ENCODE peak calls at places on chromosomes 3 and 15, in seven cellular contexts. One of them, this sample, is unnamed.

GRCh38 chr3:47855461-47856383 is 52.8 kb downstream of the DHX30 start:
- DNase-seq in fibroblast of lung: no peak
- DNase-seq in GM23248: no peak
- DNase-seq in neural progenitor cell: no peak
- DNase-seq in DND-41: no peak
- DNase-seq in K562: no peak
- DNase-seq in A673: no peak
- DNase-seq in this sample: no peak

GRCh38 chr15:61530769-61531168 is 301.7 kb upstream of the RORA start:
- DNase-seq in fibroblast of lung: no peak
- DNase-seq in GM23248: no peak
- DNase-seq in neural progenitor cell: peak; percentile 39
- DNase-seq in DND-41: no peak
- DNase-seq in K562: peak; percentile 15
- DNase-seq in A673: peak; percentile 67
- DNase-seq in this sample: no peak

GRCh38 chr15:22873204-22873701 is 34.8 kb downstream of the NIPA2 start:
- DNase-seq in fibroblast of lung: peak; percentile 97
- DNase-seq in GM23248: peak; percentile 56
- DNase-seq in neural progenitor cell: peak; percentile 55
- DNase-seq in DND-41: no peak
- DNase-seq in K562: no peak
- DNase-seq in A673: peak; percentile 85
- DNase-seq in this sample: peak; percentile 42

GRCh38 chr3:120652281-120652680 is 29.8 kb downstream of the HGD start:
- DNase-seq in fibroblast of lung: no peak
- DNase-seq in GM23248: no peak
- DNase-seq in neural progenitor cell: no peak
- DNase-seq in DND-41: no peak
- DNase-seq in K562: no peak
- DNase-seq in A673: no peak
- DNase-seq in this sample: no peak

GRCh38 chr3:54433846-54434245 is 311.5 kb downstream of the CACNA2D3 start:
- DNase-seq in fibroblast of lung: no peak
- DNase-seq in GM23248: no peak
- DNase-seq in neural progenitor cell: peak; percentile 80
- DNase-seq in DND-41: no peak
- DNase-seq in K562: no peak
- DNase-seq in A673: peak; percentile 42
- DNase-seq in this sample: peak; percentile 57

GRCh38 chr3:33186524-33187367 is 31.9 kb downstream of the SUSD5 start:
- DNase-seq in fibroblast of lung: peak; percentile 45
- DNase-seq in GM23248: peak; percentile 14
- DNase-seq in neural progenitor cell: no peak
- DNase-seq in DND-41: no peak
- DNase-seq in K562: no peak
- DNase-seq in A673: no peak
- DNase-seq in this sample: peak; percentile 74

GRCh38 chr3:132245547-132245946 is 71.7 kb upstream of the ACP3 start:
- DNase-seq in fibroblast of lung: peak; percentile 51
- DNase-seq in GM23248: peak; percentile 72
- DNase-seq in neural progenitor cell: no peak
- DNase-seq in DND-41: no peak
- DNase-seq in K562: no peak
- DNase-seq in A673: no peak
- DNase-seq in this sample: no peak

GRCh38 chr3:141421186-141421585 is 52.9 kb downstream of the ZBTB38 start:
- DNase-seq in fibroblast of lung: no peak
- DNase-seq in GM23248: no peak
- DNase-seq in neural progenitor cell: no peak
- DNase-seq in DND-41: no peak
- DNase-seq in K562: no peak
- DNase-seq in A673: no peak
- DNase-seq in this sample: no peak

GRCh38 chr3:55622116-55622515 is 135.0 kb upstream of the WNT5A start:
- DNase-seq in fibroblast of lung: peak; percentile 80
- DNase-seq in GM23248: peak; percentile 77
- DNase-seq in neural progenitor cell: no peak
- DNase-seq in DND-41: no peak
- DNase-seq in K562: no peak
- DNase-seq in A673: no peak
- DNase-seq in this sample: no peak

GRCh38 chr15:29969587-29970401 is 113.0 kb upstream of the GOLGA8J start:
- DNase-seq in fibroblast of lung: no peak
- DNase-seq in GM23248: no peak
- DNase-seq in neural progenitor cell: no peak
- DNase-seq in DND-41: no peak
- DNase-seq in K562: no peak
- DNase-seq in A673: no peak
- DNase-seq in this sample: no peak
- TF ChIP-seq EZH2 in fibroblast of lung: no peak
- TF ChIP-seq EZH2 in GM23248: no peak
- TF ChIP-seq EZH2 in neural progenitor cell: no peak
- TF ChIP-seq EZH2 in DND-41: no peak
- TF ChIP-seq EZH2 in K562: no peak
- TF ChIP-seq EZH2 in A673: peak; percentile 41
- TF ChIP-seq EZH2 in this sample: no peak

GRCh38 chr15:42154576-42155355 is 1.7 kb downstream of the PLA2G4F start:
- DNase-seq in fibroblast of lung: no peak
- DNase-seq in GM23248: no peak
- DNase-seq in neural progenitor cell: no peak
- DNase-seq in DND-41: no peak
- DNase-seq in K562: no peak
- DNase-seq in A673: no peak
- DNase-seq in this sample: no peak
- H3K27ac ChIP-seq in fibroblast of lung: no peak overlapping the region
- H3K27ac ChIP-seq in GM23248: no peak overlapping the region
- H3K27ac ChIP-seq in neural progenitor cell: no peak overlapping the region
- H3K27ac ChIP-seq in DND-41: no peak overlapping the region
- H3K27ac ChIP-seq in K562: no peak overlapping the region
- H3K27ac ChIP-seq in A673: no peak overlapping the region
- H3K27ac ChIP-seq in this sample: no peak overlapping the region

DNA sequence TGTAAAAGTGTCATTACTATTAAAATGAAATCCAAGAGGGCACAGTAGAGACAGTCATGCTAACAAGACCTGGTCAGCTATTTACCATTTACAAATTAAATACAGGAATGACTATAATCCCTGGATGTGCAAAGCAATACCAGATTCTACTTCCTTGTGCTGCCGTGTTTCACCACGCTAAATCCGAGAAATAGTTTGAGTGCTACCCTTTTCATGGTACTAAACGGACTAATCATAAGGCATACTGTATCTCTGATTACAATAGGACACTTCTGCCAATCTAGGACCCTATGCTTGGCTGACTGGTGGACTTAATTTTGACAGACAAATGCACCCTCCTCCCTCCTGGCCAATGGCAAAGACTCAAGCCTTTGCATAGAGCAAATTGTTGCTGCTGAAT is 63.0 kb upstream of the NR2F2 start:
- DNase-seq in fibroblast of lung: no peak
- DNase-seq in GM23248: no peak
- DNase-seq in neural progenitor cell: no peak
- DNase-seq in DND-41: no peak
- DNase-seq in K562: no peak
- DNase-seq in A673: no peak
- DNase-seq in this sample: no peak
- H3K4me1 ChIP-seq in fibroblast of lung: peaks cover 10% of the 10 kb centered on the region
- H3K4me1 ChIP-seq in GM23248: peaks cover 33% of the 10 kb centered on the region
- H3K4me1 ChIP-seq in neural progenitor cell: peaks cover 2% of the 10 kb centered on the region
- H3K4me1 ChIP-seq in DND-41: no peaks in the 10 kb centered on the region
- H3K4me1 ChIP-seq in K562: peaks cover 26% of the 10 kb centered on the region
- H3K4me1 ChIP-seq in A673: peaks cover 15% of the 10 kb centered on the region
- H3K4me1 ChIP-seq in this sample: peaks cover 37% of the 10 kb centered on the region

GRCh38 chr3:62376187-62376720 is 2.9 kb upstream of the FEZF2 start:
- DNase-seq in fibroblast of lung: no peak
- DNase-seq in GM23248: no peak
- DNase-seq in neural progenitor cell: no peak
- DNase-seq in DND-41: no peak
- DNase-seq in K562: no peak
- DNase-seq in A673: no peak
- DNase-seq in this sample: no peak

GRCh38 chr3:62375655-62376054 is 2.3 kb upstream of the FEZF2 start:
- DNase-seq in fibroblast of lung: no peak
- DNase-seq in GM23248: no peak
- DNase-seq in neural progenitor cell: peak; percentile 34
- DNase-seq in DND-41: no peak
- DNase-seq in K562: no peak
- DNase-seq in A673: no peak
- DNase-seq in this sample: no peak

GRCh38 chr3:62376906-62377865 is 3.8 kb upstream of the FEZF2 start:
- DNase-seq in fibroblast of lung: no peak
- DNase-seq in GM23248: no peak
- DNase-seq in neural progenitor cell: peak; percentile 59
- DNase-seq in DND-41: no peak
- DNase-seq in K562: no peak
- DNase-seq in A673: no peak
- DNase-seq in this sample: no peak

GRCh38 chr3:62379206-62379834 is 6.0 kb upstream of the FEZF2 start:
- DNase-seq in fibroblast of lung: no peak
- DNase-seq in GM23248: no peak
- DNase-seq in neural progenitor cell: peak; percentile 87
- DNase-seq in DND-41: no peak
- DNase-seq in K562: no peak
- DNase-seq in A673: no peak
- DNase-seq in this sample: no peak

GRCh38 chr3:62378329-62378789 is 5.0 kb upstream of the FEZF2 start:
- DNase-seq in fibroblast of lung: no peak
- DNase-seq in GM23248: no peak
- DNase-seq in neural progenitor cell: peak; percentile 92
- DNase-seq in DND-41: no peak
- DNase-seq in K562: no peak
- DNase-seq in A673: no peak
- DNase-seq in this sample: no peak
- TF ChIP-seq EZH2 in fibroblast of lung: peak; percentile 74
- TF ChIP-seq EZH2 in GM23248: no peak
- TF ChIP-seq EZH2 in neural progenitor cell: peak; percentile 13
- TF ChIP-seq EZH2 in DND-41: no peak
- TF ChIP-seq EZH2 in K562: no peak
- TF ChIP-seq EZH2 in A673: peak; percentile 72
- TF ChIP-seq EZH2 in this sample: peak; percentile 90

GRCh38 chr3:30635072-30635471 is 28.7 kb downstream of the TGFBR2 start:
- DNase-seq in fibroblast of lung: no peak
- DNase-seq in GM23248: no peak
- DNase-seq in neural progenitor cell: no peak
- DNase-seq in DND-41: no peak
- DNase-seq in K562: no peak
- DNase-seq in A673: no peak
- DNase-seq in this sample: no peak
- H3K27ac ChIP-seq in fibroblast of lung: no peak overlapping the region
- H3K27ac ChIP-seq in GM23248: no peak overlapping the region
- H3K27ac ChIP-seq in neural progenitor cell: no peak overlapping the region
- H3K27ac ChIP-seq in DND-41: no peak overlapping the region
- H3K27ac ChIP-seq in K562: no peak overlapping the region
- H3K27ac ChIP-seq in A673: peak overlapping the region; percentile 52
- H3K27ac ChIP-seq in this sample: no peak overlapping the region

DNA sequence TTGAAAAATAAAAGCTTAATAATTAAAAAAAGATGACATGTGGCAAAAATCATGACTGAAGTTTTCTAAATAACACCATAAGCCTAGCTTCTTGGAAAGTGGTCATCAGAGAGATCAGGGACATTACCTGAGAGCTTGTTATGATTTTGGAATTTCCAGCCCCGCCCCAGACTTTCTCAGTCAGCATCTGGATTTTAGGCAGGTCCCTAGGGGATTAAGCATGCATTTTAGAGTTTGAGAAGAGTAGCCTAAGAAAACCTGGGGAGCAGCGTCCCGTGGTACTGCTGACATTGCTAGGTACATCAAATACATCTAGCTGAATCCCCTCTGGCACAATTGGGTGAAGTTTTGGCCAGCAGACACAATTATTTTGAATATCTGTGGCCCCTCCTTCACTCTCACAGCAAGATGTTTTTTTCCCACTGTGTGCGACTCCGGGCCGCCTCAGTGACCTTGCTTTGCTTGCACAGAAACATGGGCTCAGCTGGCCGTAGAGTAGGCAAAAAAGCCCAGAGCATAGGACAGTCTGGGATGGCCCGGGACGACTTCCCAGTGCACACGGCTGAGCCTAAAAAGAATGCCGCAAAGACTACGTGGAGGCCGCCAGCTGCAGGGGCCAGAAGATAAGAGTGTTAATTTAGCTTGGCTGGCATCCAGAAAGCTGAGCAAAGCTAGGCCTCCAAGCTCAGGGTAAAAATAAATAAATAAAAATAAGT is 58.6 kb upstream of the MEF2A start:
- DNase-seq in fibroblast of lung: peak; percentile 83
- DNase-seq in GM23248: peak; percentile 59
- DNase-seq in neural progenitor cell: no peak
- DNase-seq in DND-41: no peak
- DNase-seq in K562: no peak
- DNase-seq in A673: peak; percentile 21
- DNase-seq in this sample: peak; percentile 62
- H3K4me1 ChIP-seq in fibroblast of lung: peaks cover 12% of the 10 kb centered on the region
- H3K4me1 ChIP-seq in GM23248: peaks cover 28% of the 10 kb centered on the region
- H3K4me1 ChIP-seq in neural progenitor cell: no peaks in the 10 kb centered on the region
- H3K4me1 ChIP-seq in DND-41: peaks cover 51% of the 10 kb centered on the region
- H3K4me1 ChIP-seq in K562: peaks cover 7% of the 10 kb centered on the region
- H3K4me1 ChIP-seq in A673: no peaks in the 10 kb centered on the region
- H3K4me1 ChIP-seq in this sample: peaks cover 3% of the 10 kb centered on the region

GRCh38 chr3:160040181-160040580 is 51.5 kb downstream of the IL12A start:
- DNase-seq in fibroblast of lung: peak; percentile 66
- DNase-seq in GM23248: no peak
- DNase-seq in neural progenitor cell: no peak
- DNase-seq in DND-41: no peak
- DNase-seq in K562: no peak
- DNase-seq in A673: no peak
- DNase-seq in this sample: no peak

GRCh38 chr3:160035757-160036156 is 47.1 kb downstream of the IL12A start:
- DNase-seq in fibroblast of lung: no peak
- DNase-seq in GM23248: peak; percentile 20
- DNase-seq in neural progenitor cell: no peak
- DNase-seq in DND-41: no peak
- DNase-seq in K562: no peak
- DNase-seq in A673: no peak
- DNase-seq in this sample: no peak

GRCh38 chr3:160038862-160039562 is 50.4 kb downstream of the IL12A start:
- DNase-seq in fibroblast of lung: peak; percentile 38
- DNase-seq in GM23248: peak; percentile 56
- DNase-seq in neural progenitor cell: peak; percentile 51
- DNase-seq in DND-41: no peak
- DNase-seq in K562: no peak
- DNase-seq in A673: peak; percentile 34
- DNase-seq in this sample: peak; percentile 52
- TF ChIP-seq EZH2 in fibroblast of lung: peak; percentile 85
- TF ChIP-seq EZH2 in GM23248: no peak
- TF ChIP-seq EZH2 in neural progenitor cell: peak; percentile 43
- TF ChIP-seq EZH2 in DND-41: no peak
- TF ChIP-seq EZH2 in K562: no peak
- TF ChIP-seq EZH2 in A673: no peak
- TF ChIP-seq EZH2 in this sample: peak; percentile 28

This sample was measured in hepatocyte.